ENCODE peak calls at places on chromosomes 3 and 15, in six cellular contexts. L is neuronal stem cell, Y is IMR-90, E is cardiac muscle cell, M is heart right ventricle, U is aorta. H is an unnamed sample.
A peak's percentile ranks its signal among the peaks of the same experiment; 100 is the strongest.

GRCh38 chr3:184778426-184779332 is 33.3 kb upstream of the VPS8 start:
- DNase-seq in L (no peak), Y (no peak), E (peak; percentile 14), M (no peak), U (no peak), H (no peak)

GRCh38 chr15:59366368-59367021 is 6.2 kb downstream of the MYO1E start:
- DNase-seq in L (no peak), Y (no peak), E (no peak), M (no peak), U (no peak), H (no peak)

GRCh38 chr15:40510201-40510600 is 39.4 kb downstream of the CHST14 start:
- DNase-seq in L (no peak), Y (no peak), E (peak; percentile 33), M (no peak), U (no peak), H (no peak)

GRCh38 chr3:194775731-194776130 is 90.0 kb downstream of the FAM43A start:
- DNase-seq in L (no peak), Y (no peak), E (no peak), M (no peak), U (no peak), H (no peak)

GRCh38 chr3:132284006-132284405 is 33.2 kb upstream of the ACP3 start:
- DNase-seq in L (no peak), Y (no peak), E (peak; percentile 63), M (no peak), U (no peak), H (no peak)

GRCh38 chr15:89785771-89786135 is 9.6 kb downstream of the MESP2 start:
- DNase-seq in L (no peak), Y (peak; percentile 61), E (peak; percentile 76), M (no peak), U (no peak), H (no peak)

GRCh38 chr3:159947220-159947619 is 41.4 kb upstream of the IL12A start:
- DNase-seq in L (no peak), Y (peak; percentile 94), E (peak; percentile 44), M (no peak), U (no peak), H (peak; percentile 62)

GRCh38 chr3:32316319-32316718 is 75.3 kb upstream of the CMTM7 start:
- DNase-seq in L (peak; percentile 40), Y (no peak), E (no peak), M (no peak), U (no peak), H (no peak)

GRCh38 chr3:52126500-52126899 is 27.7 kb downstream of the POC1A start:
- DNase-seq in L (no peak), Y (no peak), E (no peak), M (no peak), U (no peak), H (no peak)

GRCh38 chr3:126923423-126923822 is 59.5 kb upstream of the PLXNA1 start:
- DNase-seq in L (no peak), Y (no peak), E (no peak), M (no peak), U (no peak), H (no peak)

GRCh38 chr15:55681631-55682030 is 61.3 kb downstream of the PRTG start:
- DNase-seq in L (no peak), Y (no peak), E (no peak), M (no peak), U (no peak), H (no peak)

GRCh38 chr15:91942676-91943417 is 89.3 kb downstream of the SLCO3A1 start:
- DNase-seq in L (no peak), Y (peak; percentile 89), E (peak; percentile 97), M (peak; percentile 63), U (peak; percentile 91), H (peak; percentile 19)

GRCh38 chr3:143795849-143796248 is 52.4 kb downstream of the SLC9A9 start:
- DNase-seq in L (no peak), Y (no peak), E (no peak), M (no peak), U (no peak), H (no peak)

DNA sequence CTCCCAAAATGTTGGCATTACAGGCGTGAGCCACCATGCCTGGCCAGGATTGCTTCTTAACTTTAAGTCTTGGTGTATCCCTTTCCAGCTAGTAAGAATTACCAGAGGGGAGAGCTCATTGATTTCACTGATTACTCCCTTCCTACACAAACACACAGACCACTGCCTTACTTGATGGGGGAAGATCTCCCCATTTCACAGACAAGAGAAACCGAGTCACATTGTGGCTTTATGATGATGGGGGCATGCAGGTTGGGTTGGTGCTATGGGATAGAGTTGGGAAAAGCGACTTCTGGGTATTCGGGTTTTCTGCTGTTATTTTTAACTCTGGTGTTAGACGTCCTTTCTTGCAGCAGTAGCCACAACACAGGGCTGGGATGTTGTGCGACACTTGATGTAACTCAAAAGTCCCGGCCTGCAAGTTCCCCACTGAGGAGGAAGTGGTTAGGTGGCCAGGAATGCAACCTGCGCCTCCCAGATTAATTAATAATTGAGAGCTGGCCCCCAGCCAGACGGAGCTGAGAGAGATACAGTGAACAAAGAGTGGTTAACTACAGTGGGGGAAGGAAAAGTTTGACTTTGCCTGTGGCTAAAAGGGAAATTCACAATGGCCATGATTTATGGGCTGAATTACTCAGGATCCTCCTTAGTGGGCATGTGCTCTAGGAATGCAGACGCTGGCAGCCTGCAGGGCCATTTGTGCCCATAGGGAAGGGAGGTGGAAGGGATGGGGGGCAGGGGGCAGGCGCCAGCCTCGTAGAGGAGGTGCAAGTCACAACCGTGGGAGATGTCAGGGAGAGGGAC is 63.6 kb downstream of the SMAD6 start:
- DNase-seq in L (no peak), Y (no peak), E (peak; percentile 46), M (no peak), U (peak; percentile 73), H (no peak)
- H3K27ac ChIP-seq in L (no peak overlapping the region), Y (peak overlapping the region; percentile 28), E (peak overlapping the region; percentile 87), M (peak overlapping the region; percentile 39), U (no peak overlapping the region), H (no peak overlapping the region)

GRCh38 chr15:65569728-65570127 is 39.5 kb downstream of the HACD3 start:
- DNase-seq in L (no peak), Y (no peak), E (no peak), M (no peak), U (no peak), H (no peak)
- H3K36me3 ChIP-seq in L (peaks cover 99% of the 10 kb centered on the region), Y (peaks cover 38% of the 10 kb centered on the region), E (peaks cover 55% of the 10 kb centered on the region), M (peaks cover 91% of the 10 kb centered on the region), U (peaks cover 4% of the 10 kb centered on the region), H (peaks cover 34% of the 10 kb centered on the region)

DNA sequence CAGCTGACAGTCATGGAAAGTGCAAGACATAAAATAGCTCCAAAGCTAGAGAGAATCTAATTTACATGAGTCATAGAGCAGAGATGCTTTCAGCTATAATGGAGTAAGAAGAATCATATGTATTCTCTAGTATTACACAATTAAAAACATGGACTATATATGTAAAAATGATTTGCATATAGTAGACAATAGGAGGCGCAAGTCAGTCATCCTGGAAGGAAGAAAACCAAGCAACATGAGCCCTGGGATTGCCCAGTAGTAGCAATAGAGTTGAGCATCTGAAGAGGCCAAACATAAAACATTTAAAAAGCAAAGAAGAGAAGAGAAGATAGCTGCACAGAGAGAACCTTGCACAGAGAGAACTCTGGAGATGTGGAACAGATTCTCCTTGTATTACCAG is 455.0 kb downstream of the EPHA3 start:
- DNase-seq in L (no peak), Y (no peak), E (no peak), M (no peak), U (no peak), H (no peak)
- H3K27ac ChIP-seq in L (no peak overlapping the region), Y (no peak overlapping the region), E (no peak overlapping the region), M (no peak overlapping the region), U (no peak overlapping the region), H (no peak overlapping the region)

GRCh38 chr3:141410861-141411771 is 42.8 kb downstream of the ZBTB38 start:
- DNase-seq in L (no peak), Y (peak; percentile 68), E (peak; percentile 52), M (no peak), U (no peak), H (peak; percentile 64)
- H3K36me3 ChIP-seq in L (peaks cover 22% of the 10 kb centered on the region), Y (peaks cover 52% of the 10 kb centered on the region), E (peaks cover 5% of the 10 kb centered on the region), M (peaks cover 45% of the 10 kb centered on the region), U (peaks cover 6% of the 10 kb centered on the region), H (peaks cover 65% of the 10 kb centered on the region)